ENCODE peak calls at places on chromosomes 4 and X, in nine cellular contexts. L, N, U, Z, B, Y, G, J and I are unnamed samples.

GRCh38 chr4:102390438-102390837 is 45.2 kb upstream of the SLC39A8 start:
- DNase-seq in U (no peak), N (no peak), J (peak), Y (no peak), L (peak), Z (no peak), B (no peak), G (no peak), I (no peak)

GRCh38 chrX:12440245-12440644 is 302.0 kb downstream of the FRMPD4 start:
- DNase-seq in U (no peak), J (no peak), B (no peak), Y (no peak), L (no peak), G (no peak), N (no peak), Z (no peak), I (no peak)

GRCh38 chr4:142112451-142112850 is 476.1 kb downstream of the IL15 start:
- DNase-seq in Z (no peak), J (no peak), Y (no peak), L (no peak), N (no peak), U (no peak), G (no peak), B (no peak), I (no peak)

GRCh38 chr4:4443821-4444220 is 56.9 kb downstream of the NSG1 start:
- DNase-seq in G (no peak), Z (no peak), U (peak), J (peak), B (no peak), L (peak), Y (no peak), N (peak), I (no peak)

GRCh38 chr4:127856485-127857447 is 23.9 kb upstream of the PLK4 start:
- DNase-seq in B (no peak), G (no peak), U (peak), J (peak), N (peak), Y (no peak), L (peak), Z (no peak), I (no peak)

GRCh38 chr4:108237693-108238092 is 69.0 kb upstream of the LEF1 start:
- DNase-seq in U (no peak), B (no peak), N (no peak), Y (no peak), Z (no peak), G (no peak), L (no peak), J (no peak), I (no peak)

GRCh38 chr4:94517492-94517891 is 65.8 kb downstream of the PDLIM5 start:
- DNase-seq in L (no peak), G (no peak), B (peak), U (no peak), J (no peak), Y (no peak), N (no peak), Z (no peak), I (no peak)

GRCh38 chrX:133645251-133645650 is 230.0 kb upstream of the GPC4 start:
- DNase-seq in Y (no peak), Z (no peak), B (no peak), L (no peak), N (no peak), U (peak), J (no peak), G (no peak), I (no peak)

GRCh38 chr4:109560687-109561452 is 824 bp downstream of the MCUB start:
- DNase-seq in J (peak), N (peak), U (peak), B (peak), Y (peak), L (peak), G (peak), Z (peak), I (peak)

GRCh38 chr4:37733230-37733904 is 47.2 kb upstream of the RELL1 start:
- DNase-seq in J (no peak), L (no peak), G (no peak), U (no peak), N (no peak), Y (no peak), B (no peak), Z (no peak), I (no peak)

GRCh38 chr4:181008164-181008563 is 1235.0 kb upstream of the TENM3 start:
- DNase-seq in G (no peak), Y (no peak), N (no peak), Z (no peak), B (no peak), U (peak), J (peak), L (peak), I (no peak)

GRCh38 chr4:181692965-181693364 is 550.2 kb upstream of the TENM3 start:
- DNase-seq in Y (no peak), B (no peak), U (no peak), Z (no peak), J (no peak), G (no peak), N (no peak), L (no peak), I (no peak)

GRCh38 chrX:3820170-3820569 is 106.7 kb upstream of the PRKX start:
- DNase-seq in N (peak), Z (no peak), G (no peak), Y (no peak), U (peak), L (peak), J (peak), B (no peak), I (no peak)

GRCh38 chr4:91829531-91829930 is 474.2 kb upstream of the GRID2 start:
- DNase-seq in J (peak), U (no peak), G (no peak), Z (no peak), B (no peak), L (no peak), N (no peak), Y (no peak), I (no peak)

GRCh38 chrX:101415180-101416130 is 7.4 kb downstream of the HNRNPH2 start:
- DNase-seq in J (peak), Z (peak), G (peak), N (no peak), Y (no peak), B (peak), U (peak), L (peak), I (peak)

GRCh38 chrX:134601240-134601639 is 57.0 kb downstream of the PLAC1 start:
- DNase-seq in Y (no peak), L (no peak), N (peak), J (no peak), Z (no peak), B (no peak), U (peak), G (no peak), I (no peak)